ENCODE peak calls at places on chromosomes 1 and 21, in four cellular contexts. One of them, this sample, is unnamed.

GRCh38 chr1:246772686-246773085 is 48.5 kb downstream of the SCCPDH start:
- DNase-seq in WERI-Rb-1: no peak
- DNase-seq in HFF-Myc: no peak
- DNase-seq in epithelial cell of proximal tubule: no peak
- DNase-seq in this sample: no peak

GRCh38 chr21:19468981-19469715 is 1065.6 kb upstream of the TMPRSS15 start:
- DNase-seq in WERI-Rb-1: no peak
- DNase-seq in HFF-Myc: no peak
- DNase-seq in epithelial cell of proximal tubule: no peak
- DNase-seq in this sample: no peak

GRCh38 chr1:155322571-155322952 is 1.9 kb downstream of the RUSC1 start:
- DNase-seq in WERI-Rb-1: peak; percentile 73
- DNase-seq in HFF-Myc: no peak
- DNase-seq in epithelial cell of proximal tubule: no peak
- DNase-seq in this sample: peak; percentile 54

GRCh38 chr1:16981269-16981849 is 939 bp upstream of the MFAP2 start:
- DNase-seq in WERI-Rb-1: no peak
- DNase-seq in HFF-Myc: no peak
- DNase-seq in epithelial cell of proximal tubule: no peak
- DNase-seq in this sample: no peak

GRCh38 chr1:154502742-154503111 is 515 bp upstream of the SHE start:
- DNase-seq in WERI-Rb-1: no peak
- DNase-seq in HFF-Myc: no peak
- DNase-seq in epithelial cell of proximal tubule: no peak
- DNase-seq in this sample: no peak

GRCh38 chr1:203278087-203278884 is 27.0 kb upstream of the BTG2 start:
- DNase-seq in WERI-Rb-1: peak; percentile 71
- DNase-seq in HFF-Myc: no peak
- DNase-seq in epithelial cell of proximal tubule: no peak
- DNase-seq in this sample: no peak

GRCh38 chr1:57265105-57265504 is 158.8 kb downstream of the DAB1 start:
- DNase-seq in WERI-Rb-1: no peak
- DNase-seq in HFF-Myc: no peak
- DNase-seq in epithelial cell of proximal tubule: no peak
- DNase-seq in this sample: no peak

GRCh38 chr1:87539147-87539546 is 210.5 kb downstream of the LMO4 start:
- DNase-seq in WERI-Rb-1: no peak
- DNase-seq in HFF-Myc: no peak
- DNase-seq in epithelial cell of proximal tubule: no peak
- DNase-seq in this sample: no peak

GRCh38 chr1:246934777-246935176 is 3.0 kb upstream of the AHCTF1 start:
- DNase-seq in WERI-Rb-1: no peak
- DNase-seq in HFF-Myc: no peak
- DNase-seq in epithelial cell of proximal tubule: no peak
- DNase-seq in this sample: no peak

GRCh38 chr21:33648555-33648954 is 6.3 kb downstream of the ITSN1 start:
- DNase-seq in WERI-Rb-1: no peak
- DNase-seq in HFF-Myc: no peak
- DNase-seq in epithelial cell of proximal tubule: no peak
- DNase-seq in this sample: no peak

GRCh38 chr21:34598931-34599400 is 15.9 kb downstream of the RCAN1 start:
- DNase-seq in WERI-Rb-1: no peak
- DNase-seq in HFF-Myc: no peak
- DNase-seq in epithelial cell of proximal tubule: no peak
- DNase-seq in this sample: no peak

GRCh38 chr1:64675718-64676345 is 69.0 kb upstream of the RAVER2 start:
- DNase-seq in WERI-Rb-1: no peak
- DNase-seq in HFF-Myc: no peak
- DNase-seq in epithelial cell of proximal tubule: no peak
- DNase-seq in this sample: no peak

GRCh38 chr1:159922499-159923202 is 2.7 kb downstream of the TAGLN2 start:
- DNase-seq in WERI-Rb-1: no peak
- DNase-seq in HFF-Myc: no peak
- DNase-seq in epithelial cell of proximal tubule: no peak
- DNase-seq in this sample: no peak

GRCh38 chr1:182143154-182143657 is 81.7 kb upstream of the ZNF648 start:
- DNase-seq in WERI-Rb-1: peak; percentile 77
- DNase-seq in HFF-Myc: peak; percentile 77
- DNase-seq in epithelial cell of proximal tubule: no peak
- DNase-seq in this sample: peak; percentile 71

DNA sequence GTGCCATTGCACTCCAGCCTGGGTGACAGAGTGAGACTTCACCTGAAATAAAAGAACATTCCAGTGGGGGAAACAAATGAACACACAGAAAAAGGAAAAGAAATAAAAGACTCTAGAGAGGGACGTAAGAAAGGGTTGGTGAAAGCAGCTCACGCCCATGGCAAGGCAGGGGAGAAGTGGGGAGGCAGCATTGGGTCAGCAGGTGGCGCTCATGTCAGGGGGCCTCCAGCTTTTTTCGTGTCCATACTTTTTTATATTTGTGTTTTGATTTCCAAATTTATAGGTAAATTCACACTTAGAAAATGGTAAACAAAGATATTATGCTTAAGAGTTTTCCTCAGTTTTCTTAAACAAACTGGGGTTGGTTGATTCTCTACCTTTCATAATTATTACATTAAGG is 45.5 kb downstream of the VPS13D start:
- DNase-seq in WERI-Rb-1: peak; percentile 23
- DNase-seq in HFF-Myc: no peak
- DNase-seq in epithelial cell of proximal tubule: no peak
- DNase-seq in this sample: no peak
- TF ChIP-seq CTCF in WERI-Rb-1: peak; percentile 77
- TF ChIP-seq CTCF in HFF-Myc: peak; percentile 84
- TF ChIP-seq CTCF in epithelial cell of proximal tubule: peak; percentile 77
- TF ChIP-seq CTCF in this sample: peak; percentile 45

DNA sequence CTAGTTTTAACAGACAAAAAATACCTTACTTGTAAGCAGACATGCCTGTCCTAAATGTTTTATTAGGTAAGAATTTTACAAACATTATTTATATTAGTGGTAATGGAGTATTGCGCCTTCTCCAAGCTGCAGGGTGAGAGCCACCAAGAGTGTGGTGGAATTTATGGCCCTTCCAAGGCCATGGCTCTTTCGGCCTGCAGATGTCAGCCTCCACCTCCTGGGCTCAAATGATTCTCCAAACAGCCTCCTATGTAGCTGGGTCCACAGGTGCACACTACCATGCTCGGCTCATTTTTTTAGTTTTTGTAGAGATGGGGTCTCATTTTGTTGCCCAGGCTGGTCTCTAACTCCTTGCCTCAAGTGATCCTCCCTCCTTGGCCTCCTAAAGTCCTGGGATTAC is 56.3 kb downstream of the ITGB3BP start:
- DNase-seq in WERI-Rb-1: no peak
- DNase-seq in HFF-Myc: no peak
- DNase-seq in epithelial cell of proximal tubule: no peak
- DNase-seq in this sample: no peak
- TF ChIP-seq CTCF in WERI-Rb-1: peak; percentile 28
- TF ChIP-seq CTCF in HFF-Myc: no peak
- TF ChIP-seq CTCF in epithelial cell of proximal tubule: peak; percentile 8
- TF ChIP-seq CTCF in this sample: peak; percentile 4

GRCh38 chr1:59497616-59498015 is 200.7 kb downstream of the FGGY start:
- DNase-seq in WERI-Rb-1: no peak
- DNase-seq in HFF-Myc: no peak
- DNase-seq in epithelial cell of proximal tubule: no peak
- DNase-seq in this sample: no peak

GRCh38 chr1:59499273-59499955 is 202.5 kb downstream of the FGGY start:
- DNase-seq in WERI-Rb-1: no peak
- DNase-seq in HFF-Myc: no peak
- DNase-seq in epithelial cell of proximal tubule: no peak
- DNase-seq in this sample: no peak

GRCh38 chr1:59498640-59499039 is 201.7 kb downstream of the FGGY start:
- DNase-seq in WERI-Rb-1: no peak
- DNase-seq in HFF-Myc: no peak
- DNase-seq in epithelial cell of proximal tubule: no peak
- DNase-seq in this sample: no peak

GRCh38 chr1:59492500-59492899 is 195.6 kb downstream of the FGGY start:
- DNase-seq in WERI-Rb-1: no peak
- DNase-seq in HFF-Myc: no peak
- DNase-seq in epithelial cell of proximal tubule: no peak
- DNase-seq in this sample: no peak

GRCh38 chr1:59494145-59494824 is 197.4 kb downstream of the FGGY start:
- DNase-seq in WERI-Rb-1: no peak
- DNase-seq in HFF-Myc: no peak
- DNase-seq in epithelial cell of proximal tubule: no peak
- DNase-seq in this sample: no peak
- TF ChIP-seq CTCF in WERI-Rb-1: no peak
- TF ChIP-seq CTCF in HFF-Myc: no peak
- TF ChIP-seq CTCF in epithelial cell of proximal tubule: no peak
- TF ChIP-seq CTCF in this sample: no peak

DNA sequence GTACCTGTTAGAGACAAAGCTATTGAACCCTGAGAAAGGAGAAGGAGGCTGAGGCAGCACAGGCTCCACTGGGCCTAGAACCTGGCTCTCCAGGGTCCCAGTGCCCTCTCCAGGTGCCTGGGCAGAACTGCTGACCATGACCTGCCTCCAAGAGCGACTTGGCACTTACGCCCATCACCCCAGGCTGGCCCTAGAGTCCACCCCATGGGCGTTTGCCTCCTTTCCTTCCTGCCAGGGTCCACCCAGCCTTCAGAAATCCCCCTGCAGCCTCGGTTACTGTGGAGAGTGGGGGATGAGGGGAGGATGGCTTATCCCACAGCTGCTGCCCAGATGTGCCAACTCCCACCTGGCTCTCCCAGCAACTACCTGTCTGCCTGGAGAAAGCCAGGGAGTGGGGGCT is 14.7 kb upstream of the C1QA start:
- DNase-seq in WERI-Rb-1: no peak
- DNase-seq in HFF-Myc: no peak
- DNase-seq in epithelial cell of proximal tubule: no peak
- DNase-seq in this sample: no peak
- TF ChIP-seq CTCF in WERI-Rb-1: peak; percentile 29
- TF ChIP-seq CTCF in HFF-Myc: no peak
- TF ChIP-seq CTCF in epithelial cell of proximal tubule: no peak
- TF ChIP-seq CTCF in this sample: no peak

DNA sequence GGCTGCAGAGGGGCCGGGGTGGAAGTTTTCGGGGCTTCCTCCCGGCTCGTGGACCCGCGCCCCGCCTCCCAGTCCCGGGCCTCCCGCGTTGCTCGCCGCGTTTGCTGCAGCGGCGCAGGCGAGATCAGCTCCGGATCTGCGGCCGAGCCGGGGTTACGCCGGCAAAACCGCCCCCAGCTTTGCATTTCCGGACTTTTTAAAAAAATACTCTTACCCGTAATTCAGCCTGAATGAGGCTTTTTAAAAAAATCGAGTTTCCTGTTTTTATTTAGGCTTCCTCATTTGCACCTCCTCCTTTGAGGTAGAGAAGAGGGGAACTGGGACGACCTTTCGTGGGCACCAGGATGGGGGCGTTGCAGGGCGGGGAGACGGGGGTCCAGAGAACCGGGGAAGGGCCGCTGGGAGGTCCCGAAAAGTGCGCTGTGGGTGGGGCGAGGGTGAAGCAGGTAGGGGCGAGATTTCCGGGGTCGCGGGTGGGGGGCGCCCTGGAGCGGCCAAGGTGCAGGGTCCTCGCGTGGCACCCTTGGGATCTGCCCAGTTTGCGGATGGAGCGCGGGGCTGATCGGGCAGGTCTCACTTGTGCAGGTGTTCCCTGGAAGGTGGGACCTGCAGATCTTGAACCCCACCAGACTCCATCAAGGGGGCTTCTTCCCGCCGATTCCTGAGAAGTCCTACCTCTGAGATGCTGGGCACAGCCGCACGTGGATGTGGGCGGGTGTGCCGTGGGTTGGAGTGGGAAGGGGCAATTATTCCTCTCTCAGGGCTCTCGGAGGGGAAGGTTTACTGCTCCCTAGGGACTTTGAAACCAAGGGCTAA is 1.1 kb downstream of the PIK3CD start:
- DNase-seq in WERI-Rb-1: no peak
- DNase-seq in HFF-Myc: no peak
- DNase-seq in epithelial cell of proximal tubule: no peak
- DNase-seq in this sample: no peak
- TF ChIP-seq CTCF in WERI-Rb-1: no peak
- TF ChIP-seq CTCF in HFF-Myc: no peak
- TF ChIP-seq CTCF in epithelial cell of proximal tubule: no peak
- TF ChIP-seq CTCF in this sample: no peak

DNA sequence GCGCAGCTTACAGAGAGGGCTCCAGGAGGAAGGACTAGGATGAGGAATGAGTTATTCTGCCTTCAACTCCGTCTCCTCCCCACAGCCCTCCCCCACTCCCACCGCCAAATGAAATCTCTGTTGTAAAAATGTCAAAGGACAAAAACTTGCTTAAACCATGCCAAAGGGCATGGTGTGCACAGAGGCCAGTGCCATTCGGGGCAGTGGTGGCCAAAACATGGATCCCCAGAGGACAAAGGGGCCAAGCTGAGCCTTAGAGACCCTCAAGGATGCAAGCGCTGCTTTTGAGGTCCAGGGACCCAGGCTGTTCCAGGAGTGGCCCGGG is 85.2 kb upstream of the SLC25A33 start:
- DNase-seq in WERI-Rb-1: no peak
- DNase-seq in HFF-Myc: no peak
- DNase-seq in epithelial cell of proximal tubule: no peak
- DNase-seq in this sample: no peak
- TF ChIP-seq CTCF in WERI-Rb-1: no peak
- TF ChIP-seq CTCF in HFF-Myc: no peak
- TF ChIP-seq CTCF in epithelial cell of proximal tubule: no peak
- TF ChIP-seq CTCF in this sample: no peak

GRCh38 chr1:43970911-43971310 is 1.1 kb downstream of the DPH2 start:
- DNase-seq in WERI-Rb-1: no peak
- DNase-seq in HFF-Myc: no peak
- DNase-seq in epithelial cell of proximal tubule: no peak
- DNase-seq in this sample: no peak

GRCh38 chr1:43970502-43970901 is 692 bp downstream of the DPH2 start:
- DNase-seq in WERI-Rb-1: no peak
- DNase-seq in HFF-Myc: no peak
- DNase-seq in epithelial cell of proximal tubule: no peak
- DNase-seq in this sample: no peak

GRCh38 chr1:43968348-43968948 is 1.4 kb upstream of the DPH2 start:
- DNase-seq in WERI-Rb-1: no peak
- DNase-seq in HFF-Myc: no peak
- DNase-seq in epithelial cell of proximal tubule: no peak
- DNase-seq in this sample: no peak

GRCh38 chr1:43969416-43969745 is 429 bp upstream of the DPH2 start:
- DNase-seq in WERI-Rb-1: no peak
- DNase-seq in HFF-Myc: no peak
- DNase-seq in epithelial cell of proximal tubule: no peak
- DNase-seq in this sample: no peak

GRCh38 chr1:43969746-43970466 is at the start of gene DPH2:
- DNase-seq in WERI-Rb-1: peak; percentile 98
- DNase-seq in HFF-Myc: peak; percentile 94
- DNase-seq in epithelial cell of proximal tubule: peak; percentile 81
- DNase-seq in this sample: peak; percentile 100
- TF ChIP-seq CTCF in WERI-Rb-1: no peak
- TF ChIP-seq CTCF in HFF-Myc: peak; percentile 3
- TF ChIP-seq CTCF in epithelial cell of proximal tubule: peak; percentile 13
- TF ChIP-seq CTCF in this sample: no peak

This sample was measured in D721Med.